ENCODE peak calls at places on chromosomes 16 and 17, in eight cellular contexts. One of them, this sample, is unnamed.

GRCh38 chr16:10408824-10409381 is 23.0 kb downstream of the ATF7IP2 start:
- DNase-seq in ovary: no peak
- DNase-seq in thyroid gland: no peak
- DNase-seq in right lobe of liver: no peak
- DNase-seq in heart left ventricle: no peak
- DNase-seq in transverse colon: no peak
- DNase-seq in esophagus squamous epithelium: no peak
- DNase-seq in tibial nerve: no peak
- DNase-seq in this sample: no peak

GRCh38 chr17:17420035-17420434 is 56.8 kb upstream of the MED9 start:
- DNase-seq in ovary: no peak
- DNase-seq in thyroid gland: peak
- DNase-seq in right lobe of liver: no peak
- DNase-seq in heart left ventricle: peak
- DNase-seq in transverse colon: no peak
- DNase-seq in esophagus squamous epithelium: no peak
- DNase-seq in tibial nerve: peak
- DNase-seq in this sample: peak

GRCh38 chr16:54289242-54290051 is 2.9 kb upstream of the IRX3 start:
- DNase-seq in ovary: no peak
- DNase-seq in thyroid gland: no peak
- DNase-seq in right lobe of liver: no peak
- DNase-seq in heart left ventricle: no peak
- DNase-seq in transverse colon: no peak
- DNase-seq in esophagus squamous epithelium: no peak
- DNase-seq in tibial nerve: no peak
- DNase-seq in this sample: no peak

GRCh38 chr16:26987631-26988030 is 79.1 kb upstream of the C16orf82 start:
- DNase-seq in ovary: no peak
- DNase-seq in thyroid gland: no peak
- DNase-seq in right lobe of liver: no peak
- DNase-seq in heart left ventricle: no peak
- DNase-seq in transverse colon: peak
- DNase-seq in esophagus squamous epithelium: no peak
- DNase-seq in tibial nerve: no peak
- DNase-seq in this sample: no peak

GRCh38 chr17:22496450-22496849 is 804.1 kb downstream of the KCNJ18 start:
- DNase-seq in ovary: no peak
- DNase-seq in thyroid gland: no peak
- DNase-seq in right lobe of liver: no peak
- DNase-seq in heart left ventricle: no peak
- DNase-seq in transverse colon: no peak
- DNase-seq in esophagus squamous epithelium: no peak
- DNase-seq in tibial nerve: no peak
- DNase-seq in this sample: no peak

GRCh38 chr17:5485270-5486205 is at the start of gene DERL2:
- DNase-seq in ovary: no peak
- DNase-seq in thyroid gland: no peak
- DNase-seq in right lobe of liver: no peak
- DNase-seq in heart left ventricle: no peak
- DNase-seq in transverse colon: no peak
- DNase-seq in esophagus squamous epithelium: peak
- DNase-seq in tibial nerve: no peak
- DNase-seq in this sample: no peak

GRCh38 chr17:54849660-54850059 is 51.0 kb upstream of the TOM1L1 start:
- DNase-seq in ovary: no peak
- DNase-seq in thyroid gland: no peak
- DNase-seq in right lobe of liver: no peak
- DNase-seq in heart left ventricle: no peak
- DNase-seq in transverse colon: no peak
- DNase-seq in esophagus squamous epithelium: no peak
- DNase-seq in tibial nerve: no peak
- DNase-seq in this sample: no peak

GRCh38 chr16:88596477-88596876 is 26.3 kb downstream of the ZC3H18 start:
- DNase-seq in ovary: no peak
- DNase-seq in thyroid gland: no peak
- DNase-seq in right lobe of liver: no peak
- DNase-seq in heart left ventricle: no peak
- DNase-seq in transverse colon: no peak
- DNase-seq in esophagus squamous epithelium: no peak
- DNase-seq in tibial nerve: no peak
- DNase-seq in this sample: no peak

GRCh38 chr17:48546924-48547838 is 2.3 kb upstream of the HOXB2 start:
- DNase-seq in ovary: no peak
- DNase-seq in thyroid gland: no peak
- DNase-seq in right lobe of liver: no peak
- DNase-seq in heart left ventricle: no peak
- DNase-seq in transverse colon: no peak
- DNase-seq in esophagus squamous epithelium: no peak
- DNase-seq in tibial nerve: no peak
- DNase-seq in this sample: no peak

GRCh38 chr17:2909164-2909852 is 113.1 kb downstream of the RAP1GAP2 start:
- DNase-seq in ovary: no peak
- DNase-seq in thyroid gland: no peak
- DNase-seq in right lobe of liver: no peak
- DNase-seq in heart left ventricle: no peak
- DNase-seq in transverse colon: peak
- DNase-seq in esophagus squamous epithelium: no peak
- DNase-seq in tibial nerve: no peak
- DNase-seq in this sample: no peak

GRCh38 chr16:72876221-72876620 is 171.7 kb downstream of the ZFHX3 start:
- DNase-seq in ovary: no peak
- DNase-seq in thyroid gland: peak
- DNase-seq in right lobe of liver: no peak
- DNase-seq in heart left ventricle: peak
- DNase-seq in transverse colon: peak
- DNase-seq in esophagus squamous epithelium: no peak
- DNase-seq in tibial nerve: peak
- DNase-seq in this sample: peak

GRCh38 chr17:75832164-75832651 is 12.0 kb downstream of the UNC13D start:
- DNase-seq in ovary: no peak
- DNase-seq in thyroid gland: no peak
- DNase-seq in right lobe of liver: no peak
- DNase-seq in heart left ventricle: no peak
- DNase-seq in transverse colon: peak
- DNase-seq in esophagus squamous epithelium: no peak
- DNase-seq in tibial nerve: peak
- DNase-seq in this sample: peak

GRCh38 chr17:4719684-4720221 is 9.3 kb downstream of the ARRB2 start:
- DNase-seq in ovary: peak
- DNase-seq in thyroid gland: no peak
- DNase-seq in right lobe of liver: no peak
- DNase-seq in heart left ventricle: no peak
- DNase-seq in transverse colon: no peak
- DNase-seq in esophagus squamous epithelium: no peak
- DNase-seq in tibial nerve: no peak
- DNase-seq in this sample: peak

GRCh38 chr16:84312783-84313382 is 18.2 kb downstream of the WFDC1 start:
- DNase-seq in ovary: no peak
- DNase-seq in thyroid gland: peak
- DNase-seq in right lobe of liver: no peak
- DNase-seq in heart left ventricle: no peak
- DNase-seq in transverse colon: peak
- DNase-seq in esophagus squamous epithelium: no peak
- DNase-seq in tibial nerve: no peak
- DNase-seq in this sample: no peak

GRCh38 chr17:21095735-21096134 is 31.0 kb upstream of the DHRS7B start:
- DNase-seq in ovary: no peak
- DNase-seq in thyroid gland: no peak
- DNase-seq in right lobe of liver: no peak
- DNase-seq in heart left ventricle: no peak
- DNase-seq in transverse colon: no peak
- DNase-seq in esophagus squamous epithelium: no peak
- DNase-seq in tibial nerve: no peak
- DNase-seq in this sample: no peak

GRCh38 chr16:82627811-82628339 is 1.1 kb downstream of the CDH13 start:
- DNase-seq in ovary: no peak
- DNase-seq in thyroid gland: peak
- DNase-seq in right lobe of liver: no peak
- DNase-seq in heart left ventricle: peak
- DNase-seq in transverse colon: peak
- DNase-seq in esophagus squamous epithelium: no peak
- DNase-seq in tibial nerve: no peak
- DNase-seq in this sample: no peak

DNA sequence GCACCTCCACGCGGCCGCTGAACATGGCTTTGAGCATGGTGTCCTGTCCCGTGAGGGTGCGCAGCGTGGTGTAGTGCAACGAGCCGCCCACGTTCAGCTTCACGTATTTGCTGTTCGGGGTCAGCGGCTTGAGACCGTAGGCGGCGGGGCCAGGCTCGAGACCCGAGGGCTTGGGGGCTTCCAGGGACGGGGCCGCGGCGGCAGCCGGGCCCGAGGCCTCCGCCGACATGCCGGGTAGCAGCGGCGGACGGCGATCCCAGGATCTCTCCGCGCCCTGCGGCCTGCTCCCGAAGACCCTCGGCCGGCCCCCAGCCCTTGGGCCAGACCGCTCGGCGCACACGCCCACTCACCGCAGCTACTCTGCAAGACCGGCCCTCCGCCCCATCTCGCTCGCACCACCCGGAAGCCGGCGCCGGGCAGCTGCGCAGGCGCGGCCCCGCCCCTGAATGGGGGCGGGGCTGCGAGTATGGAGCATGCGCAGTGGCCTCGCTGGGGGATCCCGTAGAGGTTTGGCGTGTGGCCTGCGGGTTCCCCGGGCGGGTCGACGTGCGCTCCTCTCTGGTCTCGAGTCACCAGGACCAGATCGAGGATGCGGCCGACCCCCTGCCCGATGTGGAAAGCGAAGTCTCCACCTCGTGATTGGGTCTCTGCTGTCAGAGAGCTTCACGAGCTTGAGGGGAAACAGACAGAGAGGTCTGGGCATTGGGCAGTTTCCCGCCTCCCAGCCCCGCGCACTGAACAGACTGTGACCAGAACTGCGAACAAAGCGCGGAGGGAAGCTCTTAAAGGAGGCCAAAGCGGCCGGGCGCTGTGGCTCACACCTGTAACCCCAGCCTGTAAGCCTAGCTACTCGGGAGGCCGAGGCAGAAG is at the start of gene KCTD13:
- DNase-seq in ovary: peak
- DNase-seq in thyroid gland: peak
- DNase-seq in right lobe of liver: peak
- DNase-seq in heart left ventricle: peak
- DNase-seq in transverse colon: peak
- DNase-seq in esophagus squamous epithelium: peak
- DNase-seq in tibial nerve: peak
- DNase-seq in this sample: peak
- TF ChIP-seq POLR2A in ovary: peak
- TF ChIP-seq POLR2A in thyroid gland: peak
- TF ChIP-seq POLR2A in right lobe of liver: peak
- TF ChIP-seq POLR2A in heart left ventricle: no peak
- TF ChIP-seq POLR2A in transverse colon: peak
- TF ChIP-seq POLR2A in esophagus squamous epithelium: peak
- TF ChIP-seq POLR2A in tibial nerve: peak
- TF ChIP-seq POLR2A in this sample: peak

DNA sequence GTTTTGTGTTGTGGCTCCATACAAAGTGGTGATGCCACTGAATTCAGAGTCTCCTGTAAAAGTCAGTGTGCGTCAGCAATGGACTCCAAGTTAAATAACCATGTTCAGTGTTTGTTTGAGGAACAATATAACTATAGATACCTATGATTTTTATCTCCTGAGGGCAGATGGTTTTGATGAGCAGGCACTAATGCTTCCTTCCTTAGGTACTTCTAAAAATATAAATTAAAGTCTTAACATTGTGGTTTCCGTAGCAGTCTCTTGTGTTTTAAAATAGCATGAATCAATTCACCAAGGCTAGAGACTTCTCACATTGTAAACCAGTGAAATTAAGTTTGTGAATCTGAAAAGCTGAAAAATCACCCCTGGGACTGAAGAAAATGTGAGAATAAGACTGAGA is 1503.0 kb downstream of the CDH11 start:
- DNase-seq in ovary: no peak
- DNase-seq in thyroid gland: no peak
- DNase-seq in right lobe of liver: no peak
- DNase-seq in heart left ventricle: no peak
- DNase-seq in transverse colon: no peak
- DNase-seq in esophagus squamous epithelium: no peak
- DNase-seq in tibial nerve: no peak
- DNase-seq in this sample: no peak
- TF ChIP-seq CTCF in ovary: no peak
- TF ChIP-seq CTCF in thyroid gland: no peak
- TF ChIP-seq CTCF in right lobe of liver: no peak
- TF ChIP-seq CTCF in heart left ventricle: no peak
- TF ChIP-seq CTCF in transverse colon: no peak
- TF ChIP-seq CTCF in esophagus squamous epithelium: no peak
- TF ChIP-seq CTCF in tibial nerve: no peak
- TF ChIP-seq CTCF in this sample: no peak

DNA sequence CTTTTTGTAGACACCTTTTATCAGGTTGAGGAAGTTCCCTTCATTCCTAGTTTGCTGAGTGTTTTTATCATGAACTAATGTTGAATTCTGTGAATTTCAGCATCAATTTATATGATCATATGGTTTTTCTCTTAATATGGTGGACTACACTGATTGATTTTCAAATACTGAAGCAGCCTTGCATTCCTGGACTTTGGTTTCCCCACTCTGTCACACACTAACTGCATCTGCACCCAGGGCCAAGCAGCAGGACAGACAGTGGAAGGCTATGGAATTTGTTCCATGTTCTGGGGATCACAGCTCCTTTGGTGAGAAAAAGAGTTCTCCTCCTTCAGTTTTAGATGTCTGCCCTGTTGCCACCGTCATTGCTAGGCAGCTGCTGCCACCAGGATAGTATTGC is 7.8 kb downstream of the TERF2 start:
- DNase-seq in ovary: no peak
- DNase-seq in thyroid gland: no peak
- DNase-seq in right lobe of liver: no peak
- DNase-seq in heart left ventricle: no peak
- DNase-seq in transverse colon: no peak
- DNase-seq in esophagus squamous epithelium: no peak
- DNase-seq in tibial nerve: no peak
- DNase-seq in this sample: no peak
- H3K27ac ChIP-seq in ovary: no peak
- H3K27ac ChIP-seq in thyroid gland: no peak
- H3K27ac ChIP-seq in right lobe of liver: no peak
- H3K27ac ChIP-seq in heart left ventricle: no peak
- H3K27ac ChIP-seq in transverse colon: no peak
- H3K27ac ChIP-seq in esophagus squamous epithelium: no peak
- H3K27ac ChIP-seq in tibial nerve: no peak
- H3K27ac ChIP-seq in this sample: no peak

DNA sequence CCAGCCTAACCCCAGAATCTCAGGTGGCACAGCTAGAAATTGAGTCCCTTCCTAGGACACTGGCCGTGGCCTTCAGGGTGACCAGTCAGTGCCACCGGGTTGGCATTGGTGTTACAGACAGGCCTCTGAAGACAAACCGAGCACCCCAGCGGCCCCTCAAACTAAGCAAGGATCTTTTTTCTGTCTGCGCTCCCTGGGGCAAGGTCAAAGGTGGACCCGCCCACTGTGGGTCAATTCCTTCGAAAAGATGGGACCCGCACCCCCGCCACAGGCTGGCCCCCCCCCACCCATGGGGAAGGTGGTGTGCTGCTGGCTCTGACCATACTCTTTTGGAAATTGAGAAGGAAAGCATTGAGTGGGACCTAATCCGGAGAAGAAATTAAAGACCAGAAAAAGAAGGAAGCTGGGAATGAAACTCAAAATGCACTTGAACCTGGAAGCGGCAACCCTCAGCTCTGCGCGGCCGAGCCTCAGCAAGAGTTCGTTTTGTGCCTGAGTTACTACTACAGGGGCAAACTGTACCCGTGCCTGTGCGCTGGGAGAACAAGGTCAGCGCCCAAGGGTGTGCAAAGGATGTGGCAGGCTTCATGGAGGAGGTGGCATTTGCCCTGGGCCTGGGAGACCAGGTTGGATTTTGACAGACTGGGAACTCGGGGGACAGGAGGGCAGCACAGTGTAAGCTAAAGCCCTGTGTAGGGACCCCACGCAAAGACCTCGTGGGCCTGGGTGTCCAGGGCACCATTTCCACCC is 20.4 kb downstream of the TMC6 start:
- DNase-seq in ovary: no peak
- DNase-seq in thyroid gland: no peak
- DNase-seq in right lobe of liver: no peak
- DNase-seq in heart left ventricle: no peak
- DNase-seq in transverse colon: peak
- DNase-seq in esophagus squamous epithelium: no peak
- DNase-seq in tibial nerve: no peak
- DNase-seq in this sample: no peak
- TF ChIP-seq POLR2A in ovary: no peak
- TF ChIP-seq POLR2A in thyroid gland: no peak
- TF ChIP-seq POLR2A in right lobe of liver: no peak
- TF ChIP-seq POLR2A in heart left ventricle: no peak
- TF ChIP-seq POLR2A in transverse colon: no peak
- TF ChIP-seq POLR2A in esophagus squamous epithelium: no peak
- TF ChIP-seq POLR2A in tibial nerve: no peak
- TF ChIP-seq POLR2A in this sample: no peak